ENCODE peak calls at places on chromosomes 3 and 15, in six cellular contexts. C is GM23338, Y is WTC11, W is GM12878, T is K562, N is H1. G is an unnamed sample.

GRCh38 chr3:9870978-9871377 is 9.1 kb downstream of the CIDEC start:
- DNase-seq in C (no peak), T (no peak), W (no peak), Y (no peak), N (no peak), G (peak)

GRCh38 chr3:21672303-21672702 is 78.7 kb downstream of the ZNF385D start:
- DNase-seq in Y (no peak), W (no peak), T (no peak), N (no peak), C (no peak), G (no peak)

GRCh38 chr15:62453979-62454378 is 288.9 kb upstream of the C2CD4B start:
- DNase-seq in Y (no peak), W (no peak), T (no peak), N (no peak), C (no peak), G (no peak)

GRCh38 chr15:79378394-79379158 is 53.6 kb upstream of the MINAR1 start:
- DNase-seq in T (peak), Y (no peak), N (no peak), W (no peak), C (no peak), G (no peak)

GRCh38 chr15:63703641-63704040 is 106.5 kb downstream of the FBXL22 start:
- DNase-seq in N (no peak), W (no peak), C (no peak), Y (no peak), T (no peak), G (no peak)

GRCh38 chr15:43998607-43999006 is 171.8 kb downstream of the WDR76 start:
- DNase-seq in C (peak), W (no peak), T (no peak), Y (no peak), N (no peak), G (no peak)

GRCh38 chr3:85796140-85796539 is 837.4 kb downstream of the CADM2 start:
- DNase-seq in C (no peak), N (no peak), T (no peak), W (no peak), Y (no peak), G (no peak)

GRCh38 chr3:197149528-197149927 is 119.9 kb upstream of the MELTF start:
- DNase-seq in T (no peak), W (no peak), C (no peak), Y (no peak), N (no peak), G (no peak)

GRCh38 chr3:15325228-15325627 is 7.2 kb downstream of the SH3BP5 start:
- DNase-seq in N (peak), Y (peak), W (no peak), C (peak), T (no peak), G (no peak)

GRCh38 chr15:31200735-31201151 is 99.2 kb upstream of the TRPM1 start:
- DNase-seq in T (peak), N (no peak), C (peak), Y (peak), W (no peak), G (peak)

GRCh38 chr15:100114100-100114499 is 227.7 kb downstream of the ADAMTS17 start:
- DNase-seq in W (no peak), N (no peak), Y (no peak), T (no peak), C (no peak), G (no peak)

GRCh38 chr15:75036269-75036668 is 12.9 kb downstream of the PPCDC start:
- DNase-seq in W (no peak), T (peak), C (peak), N (peak), Y (peak), G (no peak)

GRCh38 chr3:40631341-40631995 is 106.7 kb downstream of the ZNF621 start:
- DNase-seq in T (no peak), Y (no peak), C (no peak), N (no peak), W (no peak), G (no peak)

GRCh38 chr3:160331127-160331937 is 67.7 kb downstream of the IFT80 start:
- DNase-seq in N (no peak), T (no peak), C (no peak), W (no peak), Y (no peak), G (peak)

GRCh38 chr3:133944181-133944580 is 48.5 kb upstream of the RAB6B start:
- DNase-seq in N (no peak), T (no peak), Y (no peak), W (no peak), C (no peak), G (no peak)

GRCh38 chr3:69930564-69930963 is 69.0 kb upstream of the SAMMSON start:
- DNase-seq in T (no peak), W (no peak), Y (no peak), N (no peak), C (no peak), G (no peak)

GRCh38 chr3:87997298-87997697 is 61.5 kb downstream of the CGGBP1 start:
- DNase-seq in N (no peak), C (no peak), T (no peak), W (peak), Y (no peak), G (no peak)

GRCh38 chr3:127544151-127544805 is 46.3 kb downstream of the TPRA1 start:
- DNase-seq in N (no peak), Y (peak), T (peak), C (peak), W (no peak), G (peak)

GRCh38 chr3:133463441-133463860 is 63.6 kb downstream of the BFSP2 start:
- DNase-seq in W (no peak), T (no peak), C (no peak), Y (no peak), N (no peak), G (no peak)

GRCh38 chr3:118544458-118544857 is 490.2 kb downstream of the IGSF11 start:
- DNase-seq in W (no peak), N (no peak), Y (no peak), C (peak), T (peak), G (no peak)

GRCh38 chr15:75227663-75228280 is 26.1 kb downstream of the C15orf39 start:
- DNase-seq in N (no peak), T (no peak), Y (no peak), C (no peak), W (no peak), G (no peak)

GRCh38 chr15:94929282-94929681 is 697.9 kb downstream of the MCTP2 start:
- DNase-seq in Y (no peak), W (no peak), T (no peak), C (no peak), N (no peak), G (no peak)

GRCh38 chr15:74174966-74175270 is 1.4 kb downstream of the ISLR start:
- DNase-seq in W (no peak), C (no peak), Y (peak), N (no peak), T (no peak), G (no peak)

GRCh38 chr15:64461577-64462162 is 1.3 kb downstream of the ZNF609 start:
- DNase-seq in T (peak), C (peak), Y (peak), W (no peak), N (no peak), G (peak)

GRCh38 chr15:69579950-69580618 is 127.5 kb downstream of the RPLP1 start:
- DNase-seq in N (no peak), T (no peak), C (no peak), W (no peak), Y (no peak), G (peak)
- TF ChIP-seq CREB1 in N (no peak), T (no peak), C (no peak), W (no peak), Y (no peak), G (no peak)

DNA sequence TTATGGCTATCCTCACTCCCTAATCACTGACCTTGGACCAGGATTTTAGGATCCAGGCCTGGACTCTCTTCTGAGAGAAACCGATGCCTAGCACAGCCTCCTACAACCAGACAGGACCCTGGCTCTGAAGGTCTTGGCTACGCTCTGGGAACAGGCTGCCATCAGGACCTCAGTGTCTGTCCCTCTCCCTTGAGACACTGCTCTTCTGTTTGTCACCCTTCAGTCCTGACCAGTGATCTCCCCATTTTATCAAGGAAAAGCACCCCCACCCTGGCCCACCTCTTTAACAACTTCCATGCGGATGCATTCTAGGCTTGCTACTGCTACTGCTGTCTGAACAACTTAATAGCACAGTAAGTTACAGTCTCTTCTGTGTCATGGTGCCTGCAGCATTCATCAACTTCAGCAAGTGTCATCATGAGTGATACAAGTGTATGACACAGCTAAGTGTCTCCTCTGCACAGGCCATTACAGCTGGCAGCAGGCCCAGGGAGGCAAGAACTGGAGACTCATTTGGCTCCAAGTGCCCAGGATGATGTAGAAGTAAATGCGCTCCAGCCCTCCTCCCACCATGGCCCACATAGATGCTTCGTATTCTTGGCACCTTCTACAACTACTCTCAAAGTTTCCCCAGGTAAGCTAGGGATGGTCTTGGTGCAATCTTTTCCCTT is 302.4 kb downstream of the EPHB1 start:
- DNase-seq in T (no peak), W (no peak), N (no peak), C (no peak), Y (no peak), G (no peak)
- TF ChIP-seq CREB1 in T (no peak), W (no peak), N (no peak), C (no peak), Y (no peak), G (no peak)

GRCh38 chr3:5192568-5193319 is 5.2 kb downstream of the EDEM1 start:
- DNase-seq in Y (no peak), W (no peak), C (no peak), N (no peak), T (no peak), G (no peak)
- TF ChIP-seq CREB1 in Y (no peak), W (no peak), C (no peak), N (no peak), T (no peak), G (no peak)

DNA sequence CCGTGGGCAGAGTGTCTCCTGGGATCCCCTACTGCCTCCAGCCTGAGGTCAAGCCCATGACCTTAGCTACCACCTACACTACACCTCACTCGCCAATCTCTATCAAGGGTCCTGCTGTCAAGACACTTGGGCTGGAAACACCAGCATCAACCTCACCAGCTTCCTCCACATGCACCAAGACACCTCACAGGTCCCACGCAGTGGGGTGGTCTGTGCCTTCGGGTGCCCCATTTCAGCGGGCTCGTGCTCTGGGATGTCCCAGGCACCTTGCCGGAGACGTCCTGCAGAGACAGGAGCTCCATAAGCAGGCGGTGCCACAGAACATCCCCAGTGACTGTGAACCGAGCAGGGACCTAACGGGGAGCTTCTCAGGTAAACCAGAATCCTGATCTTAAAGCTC is 20.0 kb downstream of the CYFIP1 start:
- DNase-seq in N (no peak), C (no peak), W (no peak), T (no peak), Y (no peak), G (no peak)
- TF ChIP-seq CREB1 in N (no peak), C (no peak), W (no peak), T (no peak), Y (no peak), G (no peak)

DNA sequence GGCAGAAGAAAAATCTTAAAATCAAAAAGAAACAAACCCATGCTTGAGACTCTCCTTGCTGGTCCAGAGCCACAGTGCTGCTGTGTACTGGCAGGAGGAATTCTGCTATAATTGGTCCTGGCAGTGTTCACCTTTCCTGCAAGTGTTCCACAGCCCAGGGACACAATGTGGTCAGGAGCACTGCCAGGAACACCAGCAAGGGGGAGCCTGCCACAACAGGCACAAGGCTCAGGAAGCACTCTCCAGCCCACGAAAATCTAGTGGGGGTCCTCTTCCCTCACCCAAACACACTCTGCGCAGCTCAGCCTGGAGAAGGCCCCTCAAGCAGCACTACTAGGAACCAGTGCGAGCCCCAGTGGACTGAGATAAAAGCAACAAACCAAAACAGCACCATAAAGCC is 92.9 kb downstream of the UBE3A start:
- DNase-seq in Y (peak), C (peak), N (peak), W (no peak), T (no peak), G (peak)
- TF ChIP-seq CREB1 in Y (no peak), C (no peak), N (no peak), W (no peak), T (no peak), G (no peak)

DNA sequence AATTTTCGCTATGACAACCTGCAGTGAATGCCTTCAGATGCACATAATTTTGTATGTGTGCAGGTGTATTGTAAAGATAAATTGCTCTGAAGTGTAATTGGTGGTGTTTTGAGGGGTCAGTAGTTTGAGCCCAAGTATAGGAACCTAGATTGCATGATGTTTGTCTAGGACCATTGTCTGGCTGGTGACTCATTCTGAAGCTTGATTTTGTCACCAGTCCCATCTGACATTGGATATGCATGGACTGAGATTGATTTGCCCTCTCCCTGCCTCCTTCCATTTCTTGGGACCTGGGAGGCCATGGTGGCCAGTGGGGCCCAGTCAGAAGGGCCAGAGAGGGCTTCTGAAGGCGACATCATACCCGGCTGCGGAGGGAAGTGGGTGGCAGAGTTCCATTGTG is 62.2 kb downstream of the PDIA5 start:
- DNase-seq in C (no peak), N (no peak), Y (no peak), W (no peak), T (no peak), G (no peak)
- TF ChIP-seq CREB1 in C (no peak), N (no peak), Y (no peak), W (no peak), T (no peak), G (no peak)

DNA sequence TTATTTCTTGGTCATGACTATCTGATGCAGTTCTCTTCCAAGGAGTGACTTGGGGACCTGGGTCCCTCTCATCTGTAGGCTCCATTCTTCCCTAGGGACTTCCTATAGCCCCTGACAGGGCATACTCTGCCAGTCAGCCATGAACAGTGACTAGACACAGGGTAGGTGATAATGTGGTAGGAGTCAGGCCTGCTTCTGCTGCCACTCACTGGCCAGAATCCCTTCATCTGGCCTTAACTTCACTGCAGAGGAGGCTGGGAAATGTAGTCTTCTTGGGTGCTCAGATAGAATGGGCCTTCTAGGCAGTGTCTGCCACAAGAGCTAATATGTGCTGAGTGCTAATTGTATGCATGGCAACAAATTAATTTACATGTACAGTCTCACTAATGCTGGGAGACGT is 84.5 kb downstream of the CACNA2D3 start:
- DNase-seq in Y (no peak), W (no peak), T (no peak), N (no peak), C (peak), G (no peak)
- TF ChIP-seq CREB1 in Y (no peak), W (no peak), T (no peak), N (no peak), C (no peak), G (no peak)

G was measured in HepG2.